ENCODE peak calls at places on chromosomes 16 and 17, in five cellular contexts. U is activated naive CD8-positive, alpha-beta T cell treated with anti-CD3 and anti-CD28 coated beads for 36 hours; W is Calu3; D is T-cell; L is HFF-Myc. O is an unnamed sample.

GRCh38 chr16:17037499-17037898 is 433.3 kb downstream of the XYLT1 start:
- DNase-seq in U (no peak), W (no peak), D (no peak), L (no peak), O (no peak)

GRCh38 chr16:85402910-85403692 is 210.0 kb upstream of the GSE1 start:
- DNase-seq in U (peak), W (peak), D (no peak), L (no peak), O (no peak)

GRCh38 chr17:49498037-49498615 is 3.0 kb downstream of the NGFR start:
- DNase-seq in U (no peak), W (no peak), D (no peak), L (no peak), O (no peak)

GRCh38 chr17:39252788-39253460 is 27.2 kb upstream of the STAC2 start:
- DNase-seq in U (no peak), W (no peak), D (no peak), L (no peak), O (no peak)

GRCh38 chr16:77946834-77947233 is 75.5 kb upstream of the CLEC3A start:
- DNase-seq in U (no peak), W (no peak), D (no peak), L (no peak), O (no peak)

GRCh38 chr17:1153795-1154546 is 25.8 kb downstream of the ABR start:
- DNase-seq in U (no peak), W (no peak), D (no peak), L (no peak), O (no peak)

GRCh38 chr17:2420131-2420530 is 19.3 kb upstream of the MNT start:
- DNase-seq in U (no peak), W (no peak), D (no peak), L (no peak), O (no peak)

GRCh38 chr17:57868007-57868774 is 18.3 kb upstream of the MRPS23 start:
- DNase-seq in U (peak), W (peak), D (no peak), L (peak), O (peak)

GRCh38 chr16:53022374-53022773 is 30.3 kb downstream of the CHD9NB start:
- DNase-seq in U (no peak), W (peak), D (no peak), L (peak), O (peak)

GRCh38 chr17:82031885-82032627 is 578 bp downstream of the RAC3 start:
- DNase-seq in U (peak), W (peak), D (no peak), L (no peak), O (no peak)

GRCh38 chr17:50033316-50033715 is 22.6 kb upstream of the ITGA3 start:
- DNase-seq in U (no peak), W (no peak), D (no peak), L (no peak), O (no peak)

O was measured in COLO829.